ENCODE peak calls at places on chromosomes 3 and 15, in seven cellular contexts. One of them, this sample, is unnamed. For H3K9me3, the result is how much of the 10 kb centered on the place peaks cover.

GRCh38 chr3:11200679-11200952 is 46.3 kb downstream of the HRH1 start:
- DNase-seq in heart left ventricle: no peak
- DNase-seq in CD4-positive, CD25-positive, alpha-beta regulatory T cell: no peak
- DNase-seq in WERI-Rb-1: no peak
- DNase-seq in fibroblast of lung: peak
- DNase-seq in CD8-positive, alpha-beta T cell: no peak
- DNase-seq in GM23248: peak
- DNase-seq in this sample: no peak

GRCh38 chr3:40120067-40120692 is 189.3 kb upstream of the EIF1B start:
- DNase-seq in heart left ventricle: no peak
- DNase-seq in CD4-positive, CD25-positive, alpha-beta regulatory T cell: no peak
- DNase-seq in WERI-Rb-1: no peak
- DNase-seq in fibroblast of lung: no peak
- DNase-seq in CD8-positive, alpha-beta T cell: no peak
- DNase-seq in GM23248: no peak
- DNase-seq in this sample: no peak

GRCh38 chr3:132255041-132255745 is 62.0 kb upstream of the ACP3 start:
- DNase-seq in heart left ventricle: no peak
- DNase-seq in CD4-positive, CD25-positive, alpha-beta regulatory T cell: no peak
- DNase-seq in WERI-Rb-1: no peak
- DNase-seq in fibroblast of lung: peak
- DNase-seq in CD8-positive, alpha-beta T cell: no peak
- DNase-seq in GM23248: peak
- DNase-seq in this sample: no peak

GRCh38 chr3:152302521-152303021 is 33.8 kb downstream of the MBNL1 start:
- DNase-seq in heart left ventricle: peak
- DNase-seq in CD4-positive, CD25-positive, alpha-beta regulatory T cell: peak
- DNase-seq in WERI-Rb-1: no peak
- DNase-seq in fibroblast of lung: peak
- DNase-seq in CD8-positive, alpha-beta T cell: no peak
- DNase-seq in GM23248: peak
- DNase-seq in this sample: peak

GRCh38 chr3:52722491-52722890 is 16.6 kb downstream of the SPCS1 start:
- DNase-seq in heart left ventricle: no peak
- DNase-seq in CD4-positive, CD25-positive, alpha-beta regulatory T cell: no peak
- DNase-seq in WERI-Rb-1: no peak
- DNase-seq in fibroblast of lung: no peak
- DNase-seq in CD8-positive, alpha-beta T cell: no peak
- DNase-seq in GM23248: peak
- DNase-seq in this sample: no peak

GRCh38 chr3:102225407-102226132 is 209.2 kb upstream of the ZPLD1 start:
- DNase-seq in heart left ventricle: no peak
- DNase-seq in CD4-positive, CD25-positive, alpha-beta regulatory T cell: peak
- DNase-seq in WERI-Rb-1: no peak
- DNase-seq in fibroblast of lung: peak
- DNase-seq in CD8-positive, alpha-beta T cell: no peak
- DNase-seq in GM23248: peak
- DNase-seq in this sample: peak

GRCh38 chr3:66004244-66004643 is 34.5 kb downstream of the MAGI1 start:
- DNase-seq in heart left ventricle: peak
- DNase-seq in CD4-positive, CD25-positive, alpha-beta regulatory T cell: no peak
- DNase-seq in WERI-Rb-1: no peak
- DNase-seq in fibroblast of lung: no peak
- DNase-seq in CD8-positive, alpha-beta T cell: no peak
- DNase-seq in GM23248: no peak
- DNase-seq in this sample: no peak

GRCh38 chr15:68479870-68480269 is 47.9 kb upstream of the ITGA11 start:
- DNase-seq in heart left ventricle: no peak
- DNase-seq in CD4-positive, CD25-positive, alpha-beta regulatory T cell: no peak
- DNase-seq in WERI-Rb-1: no peak
- DNase-seq in fibroblast of lung: peak
- DNase-seq in CD8-positive, alpha-beta T cell: no peak
- DNase-seq in GM23248: peak
- DNase-seq in this sample: no peak

GRCh38 chr3:58082047-58082446 is 73.8 kb downstream of the FLNB start:
- DNase-seq in heart left ventricle: peak
- DNase-seq in CD4-positive, CD25-positive, alpha-beta regulatory T cell: peak
- DNase-seq in WERI-Rb-1: peak
- DNase-seq in fibroblast of lung: peak
- DNase-seq in CD8-positive, alpha-beta T cell: peak
- DNase-seq in GM23248: no peak
- DNase-seq in this sample: no peak

GRCh38 chr3:177150970-177151627 is 46.2 kb downstream of the TBL1XR1 start:
- DNase-seq in heart left ventricle: no peak
- DNase-seq in CD4-positive, CD25-positive, alpha-beta regulatory T cell: no peak
- DNase-seq in WERI-Rb-1: no peak
- DNase-seq in fibroblast of lung: peak
- DNase-seq in CD8-positive, alpha-beta T cell: peak
- DNase-seq in GM23248: peak
- DNase-seq in this sample: peak

GRCh38 chr3:30341851-30342250 is 264.6 kb upstream of the TGFBR2 start:
- DNase-seq in heart left ventricle: no peak
- DNase-seq in CD4-positive, CD25-positive, alpha-beta regulatory T cell: no peak
- DNase-seq in WERI-Rb-1: no peak
- DNase-seq in fibroblast of lung: peak
- DNase-seq in CD8-positive, alpha-beta T cell: no peak
- DNase-seq in GM23248: peak
- DNase-seq in this sample: no peak

GRCh38 chr3:11300970-11301369 is 28.8 kb downstream of the ATG7 start:
- DNase-seq in heart left ventricle: no peak
- DNase-seq in CD4-positive, CD25-positive, alpha-beta regulatory T cell: no peak
- DNase-seq in WERI-Rb-1: no peak
- DNase-seq in fibroblast of lung: peak
- DNase-seq in CD8-positive, alpha-beta T cell: no peak
- DNase-seq in GM23248: no peak
- DNase-seq in this sample: no peak

GRCh38 chr15:66378814-66379430 is 7.8 kb upstream of the MAP2K1 start:
- DNase-seq in heart left ventricle: no peak
- DNase-seq in CD4-positive, CD25-positive, alpha-beta regulatory T cell: no peak
- DNase-seq in WERI-Rb-1: no peak
- DNase-seq in fibroblast of lung: no peak
- DNase-seq in CD8-positive, alpha-beta T cell: no peak
- DNase-seq in GM23248: no peak
- DNase-seq in this sample: no peak

GRCh38 chr3:119191800-119192199 is 18.4 kb downstream of the UPK1B start:
- DNase-seq in heart left ventricle: no peak
- DNase-seq in CD4-positive, CD25-positive, alpha-beta regulatory T cell: no peak
- DNase-seq in WERI-Rb-1: no peak
- DNase-seq in fibroblast of lung: no peak
- DNase-seq in CD8-positive, alpha-beta T cell: no peak
- DNase-seq in GM23248: no peak
- DNase-seq in this sample: no peak

GRCh38 chr15:69400850-69401249 is 13.3 kb upstream of the KIF23 start:
- DNase-seq in heart left ventricle: no peak
- DNase-seq in CD4-positive, CD25-positive, alpha-beta regulatory T cell: no peak
- DNase-seq in WERI-Rb-1: no peak
- DNase-seq in fibroblast of lung: no peak
- DNase-seq in CD8-positive, alpha-beta T cell: no peak
- DNase-seq in GM23248: no peak
- DNase-seq in this sample: no peak

GRCh38 chr15:82158811-82159210 is 103.7 kb downstream of the EFL1 start:
- DNase-seq in heart left ventricle: no peak
- DNase-seq in CD4-positive, CD25-positive, alpha-beta regulatory T cell: no peak
- DNase-seq in WERI-Rb-1: no peak
- DNase-seq in fibroblast of lung: peak
- DNase-seq in CD8-positive, alpha-beta T cell: no peak
- DNase-seq in GM23248: no peak
- DNase-seq in this sample: no peak

GRCh38 chr15:32919749-32920414 is 202.1 kb downstream of the GREM1 start:
- DNase-seq in heart left ventricle: no peak
- DNase-seq in CD4-positive, CD25-positive, alpha-beta regulatory T cell: no peak
- DNase-seq in WERI-Rb-1: no peak
- DNase-seq in fibroblast of lung: peak
- DNase-seq in CD8-positive, alpha-beta T cell: no peak
- DNase-seq in GM23248: peak
- DNase-seq in this sample: peak

GRCh38 chr3:9970020-9970652 is 16.5 kb downstream of the EMC3 start:
- DNase-seq in heart left ventricle: no peak
- DNase-seq in CD4-positive, CD25-positive, alpha-beta regulatory T cell: no peak
- DNase-seq in WERI-Rb-1: no peak
- DNase-seq in fibroblast of lung: peak
- DNase-seq in CD8-positive, alpha-beta T cell: no peak
- DNase-seq in GM23248: peak
- DNase-seq in this sample: no peak

GRCh38 chr15:22240951-22241350 is 160.6 kb downstream of the OR4M2 start:
- DNase-seq in heart left ventricle: no peak
- DNase-seq in CD4-positive, CD25-positive, alpha-beta regulatory T cell: no peak
- DNase-seq in WERI-Rb-1: no peak
- DNase-seq in fibroblast of lung: no peak
- DNase-seq in CD8-positive, alpha-beta T cell: no peak
- DNase-seq in GM23248: no peak
- DNase-seq in this sample: no peak

GRCh38 chr15:22237891-22238275 is 157.6 kb downstream of the OR4M2 start:
- DNase-seq in heart left ventricle: no peak
- DNase-seq in CD4-positive, CD25-positive, alpha-beta regulatory T cell: no peak
- DNase-seq in WERI-Rb-1: no peak
- DNase-seq in fibroblast of lung: no peak
- DNase-seq in CD8-positive, alpha-beta T cell: no peak
- DNase-seq in GM23248: no peak
- DNase-seq in this sample: no peak

GRCh38 chr15:22239806-22240180 is 159.5 kb downstream of the OR4M2 start:
- DNase-seq in heart left ventricle: no peak
- DNase-seq in CD4-positive, CD25-positive, alpha-beta regulatory T cell: no peak
- DNase-seq in WERI-Rb-1: no peak
- DNase-seq in fibroblast of lung: no peak
- DNase-seq in CD8-positive, alpha-beta T cell: no peak
- DNase-seq in GM23248: no peak
- DNase-seq in this sample: no peak

GRCh38 chr15:22241451-22241850 is 161.1 kb downstream of the OR4M2 start:
- DNase-seq in heart left ventricle: no peak
- DNase-seq in CD4-positive, CD25-positive, alpha-beta regulatory T cell: no peak
- DNase-seq in WERI-Rb-1: no peak
- DNase-seq in fibroblast of lung: no peak
- DNase-seq in CD8-positive, alpha-beta T cell: no peak
- DNase-seq in GM23248: no peak
- DNase-seq in this sample: no peak

GRCh38 chr15:22240403-22240802 is 160.1 kb downstream of the OR4M2 start:
- DNase-seq in heart left ventricle: no peak
- DNase-seq in CD4-positive, CD25-positive, alpha-beta regulatory T cell: no peak
- DNase-seq in WERI-Rb-1: no peak
- DNase-seq in fibroblast of lung: no peak
- DNase-seq in CD8-positive, alpha-beta T cell: no peak
- DNase-seq in GM23248: no peak
- DNase-seq in this sample: no peak
- H3K9me3 ChIP-seq in heart left ventricle: under half
- H3K9me3 ChIP-seq in CD4-positive, CD25-positive, alpha-beta regulatory T cell: under half
- H3K9me3 ChIP-seq in WERI-Rb-1: under half
- H3K9me3 ChIP-seq in fibroblast of lung: under half
- H3K9me3 ChIP-seq in CD8-positive, alpha-beta T cell: under half
- H3K9me3 ChIP-seq in GM23248: under half
- H3K9me3 ChIP-seq in this sample: under half

GRCh38 chr15:94100814-94101213 is 130.5 kb upstream of the MCTP2 start:
- DNase-seq in heart left ventricle: no peak
- DNase-seq in CD4-positive, CD25-positive, alpha-beta regulatory T cell: no peak
- DNase-seq in WERI-Rb-1: no peak
- DNase-seq in fibroblast of lung: no peak
- DNase-seq in CD8-positive, alpha-beta T cell: no peak
- DNase-seq in GM23248: peak
- DNase-seq in this sample: no peak

GRCh38 chr15:94107652-94108051 is 123.7 kb upstream of the MCTP2 start:
- DNase-seq in heart left ventricle: no peak
- DNase-seq in CD4-positive, CD25-positive, alpha-beta regulatory T cell: no peak
- DNase-seq in WERI-Rb-1: no peak
- DNase-seq in fibroblast of lung: no peak
- DNase-seq in CD8-positive, alpha-beta T cell: no peak
- DNase-seq in GM23248: no peak
- DNase-seq in this sample: no peak

GRCh38 chr15:94110476-94111130 is 120.8 kb upstream of the MCTP2 start:
- DNase-seq in heart left ventricle: no peak
- DNase-seq in CD4-positive, CD25-positive, alpha-beta regulatory T cell: no peak
- DNase-seq in WERI-Rb-1: no peak
- DNase-seq in fibroblast of lung: peak
- DNase-seq in CD8-positive, alpha-beta T cell: no peak
- DNase-seq in GM23248: no peak
- DNase-seq in this sample: no peak

GRCh38 chr15:94105760-94106159 is 125.6 kb upstream of the MCTP2 start:
- DNase-seq in heart left ventricle: no peak
- DNase-seq in CD4-positive, CD25-positive, alpha-beta regulatory T cell: no peak
- DNase-seq in WERI-Rb-1: no peak
- DNase-seq in fibroblast of lung: peak
- DNase-seq in CD8-positive, alpha-beta T cell: no peak
- DNase-seq in GM23248: peak
- DNase-seq in this sample: no peak
- H3K27ac ChIP-seq in heart left ventricle: peak
- H3K27ac ChIP-seq in CD4-positive, CD25-positive, alpha-beta regulatory T cell: no peak
- H3K27ac ChIP-seq in WERI-Rb-1: no peak
- H3K27ac ChIP-seq in fibroblast of lung: no peak
- H3K27ac ChIP-seq in CD8-positive, alpha-beta T cell: no peak
- H3K27ac ChIP-seq in GM23248: no peak
- H3K27ac ChIP-seq in this sample: no peak

GRCh38 chr15:23569513-23569912 is 4.0 kb downstream of the MKRN3 start:
- DNase-seq in heart left ventricle: no peak
- DNase-seq in CD4-positive, CD25-positive, alpha-beta regulatory T cell: no peak
- DNase-seq in WERI-Rb-1: no peak
- DNase-seq in fibroblast of lung: peak
- DNase-seq in CD8-positive, alpha-beta T cell: no peak
- DNase-seq in GM23248: no peak
- DNase-seq in this sample: no peak

GRCh38 chr15:23565395-23566069 is at the start of gene MKRN3:
- DNase-seq in heart left ventricle: no peak
- DNase-seq in CD4-positive, CD25-positive, alpha-beta regulatory T cell: peak
- DNase-seq in WERI-Rb-1: peak
- DNase-seq in fibroblast of lung: peak
- DNase-seq in CD8-positive, alpha-beta T cell: peak
- DNase-seq in GM23248: peak
- DNase-seq in this sample: no peak

GRCh38 chr15:23567921-23568320 is 2.4 kb downstream of the MKRN3 start:
- DNase-seq in heart left ventricle: no peak
- DNase-seq in CD4-positive, CD25-positive, alpha-beta regulatory T cell: no peak
- DNase-seq in WERI-Rb-1: no peak
- DNase-seq in fibroblast of lung: no peak
- DNase-seq in CD8-positive, alpha-beta T cell: no peak
- DNase-seq in GM23248: no peak
- DNase-seq in this sample: no peak

GRCh38 chr15:23564798-23565394 is 578 bp upstream of the MKRN3 start:
- DNase-seq in heart left ventricle: no peak
- DNase-seq in CD4-positive, CD25-positive, alpha-beta regulatory T cell: no peak
- DNase-seq in WERI-Rb-1: peak
- DNase-seq in fibroblast of lung: peak
- DNase-seq in CD8-positive, alpha-beta T cell: no peak
- DNase-seq in GM23248: no peak
- DNase-seq in this sample: no peak

GRCh38 chr15:23566070-23567050 is 886 bp downstream of the MKRN3 start:
- DNase-seq in heart left ventricle: no peak
- DNase-seq in CD4-positive, CD25-positive, alpha-beta regulatory T cell: peak
- DNase-seq in WERI-Rb-1: peak
- DNase-seq in fibroblast of lung: peak
- DNase-seq in CD8-positive, alpha-beta T cell: peak
- DNase-seq in GM23248: no peak
- DNase-seq in this sample: no peak
- H3K9me3 ChIP-seq in heart left ventricle: under half
- H3K9me3 ChIP-seq in CD4-positive, CD25-positive, alpha-beta regulatory T cell: under half
- H3K9me3 ChIP-seq in WERI-Rb-1: under half
- H3K9me3 ChIP-seq in fibroblast of lung: under half
- H3K9me3 ChIP-seq in CD8-positive, alpha-beta T cell: under half
- H3K9me3 ChIP-seq in GM23248: under half
- H3K9me3 ChIP-seq in this sample: under half

DNA sequence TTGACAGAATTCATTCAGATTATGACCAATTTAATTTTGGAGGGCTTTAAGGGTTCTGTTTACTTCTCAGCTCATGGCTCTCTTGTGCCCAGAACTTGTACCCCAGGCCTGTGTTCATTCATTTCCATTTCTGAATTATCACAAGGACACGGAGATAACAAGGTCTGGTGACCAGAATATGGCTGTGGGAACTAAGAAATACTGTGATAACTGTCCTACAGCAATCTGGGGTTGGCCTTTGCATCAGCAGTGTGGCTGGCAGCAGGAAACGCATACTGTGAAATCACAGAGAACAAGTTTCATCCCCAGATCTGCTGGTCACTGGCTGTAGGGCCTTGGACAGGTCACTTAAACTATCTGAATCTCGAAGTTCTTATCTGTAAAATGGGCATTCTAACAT is 41.8 kb upstream of the TPM1 start:
- DNase-seq in heart left ventricle: peak
- DNase-seq in CD4-positive, CD25-positive, alpha-beta regulatory T cell: no peak
- DNase-seq in WERI-Rb-1: no peak
- DNase-seq in fibroblast of lung: no peak
- DNase-seq in CD8-positive, alpha-beta T cell: no peak
- DNase-seq in GM23248: no peak
- DNase-seq in this sample: no peak
- H3K27ac ChIP-seq in heart left ventricle: peak
- H3K27ac ChIP-seq in CD4-positive, CD25-positive, alpha-beta regulatory T cell: no peak
- H3K27ac ChIP-seq in WERI-Rb-1: no peak
- H3K27ac ChIP-seq in fibroblast of lung: no peak
- H3K27ac ChIP-seq in CD8-positive, alpha-beta T cell: no peak
- H3K27ac ChIP-seq in GM23248: no peak
- H3K27ac ChIP-seq in this sample: no peak

This sample was measured in SK-N-MC.